ENCODE peak calls at places on chromosomes 16 and 17, in five cellular contexts. D, K, T, U and Q are unnamed samples.

GRCh38 chr16:85514295-85514600 is 98.9 kb upstream of the GSE1 start:
- DNase-seq in D (peak), K (no peak), T (no peak), U (no peak), Q (no peak)

GRCh38 chr17:31172388-31172787 is 77.6 kb downstream of the NF1 start:
- DNase-seq in D (no peak), K (no peak), T (no peak), U (no peak), Q (no peak)

GRCh38 chr17:72977768-72978417 is 114.6 kb downstream of the SLC39A11 start:
- DNase-seq in D (peak), K (no peak), T (no peak), U (peak), Q (no peak)

GRCh38 chr16:31329671-31330552 is 25.1 kb upstream of the ITGAX start:
- DNase-seq in D (no peak), K (no peak), T (no peak), U (no peak), Q (no peak)

GRCh38 chr17:27217631-27218030 is 76.3 kb upstream of the WSB1 start:
- DNase-seq in D (no peak), K (peak), T (no peak), U (no peak), Q (no peak)

GRCh38 chr17:4766705-4767104 is 5.0 kb upstream of the TM4SF5 start:
- DNase-seq in D (no peak), K (no peak), T (no peak), U (no peak), Q (no peak)

GRCh38 chr16:85567101-85567866 is 45.8 kb upstream of the GSE1 start:
- DNase-seq in D (no peak), K (no peak), T (no peak), U (no peak), Q (no peak)

GRCh38 chr17:1511290-1511689 is 5.1 kb downstream of the INPP5K start:
- DNase-seq in D (no peak), K (no peak), T (no peak), U (no peak), Q (no peak)

GRCh38 chr17:63700528-63701441 is 860 bp upstream of the LIMD2 start:
- DNase-seq in D (peak), K (no peak), T (peak), U (peak), Q (no peak)

GRCh38 chr17:8581002-8581658 is 49.4 kb downstream of the MYH10 start:
- DNase-seq in D (no peak), K (no peak), T (no peak), U (no peak), Q (peak)

GRCh38 chr16:60107467-60107866 is 1373.4 kb upstream of the GOT2 start:
- DNase-seq in D (no peak), K (no peak), T (no peak), U (no peak), Q (peak)

GRCh38 chr17:72345083-72345482 is 224.3 kb downstream of the SOX9 start:
- DNase-seq in D (no peak), K (no peak), T (no peak), U (no peak), Q (no peak)

GRCh38 chr16:66344533-66345145 is 21.9 kb upstream of the CDH5 start:
- DNase-seq in D (peak), K (peak), T (no peak), U (peak), Q (peak)

GRCh38 chr17:489758-490329 is 137.2 kb upstream of the RPH3AL start:
- DNase-seq in D (peak), K (no peak), T (peak), U (peak), Q (peak)

GRCh38 chr17:78131172-78132085 is 858 bp downstream of the TMC8 start:
- DNase-seq in D (no peak), K (peak), T (no peak), U (peak), Q (no peak)

GRCh38 chr16:69396187-69397061 is 10.6 kb upstream of the TERF2 start:
- DNase-seq in D (peak), K (peak), T (peak), U (peak), Q (peak)

GRCh38 chr17:14276535-14277250 is 24.2 kb upstream of the HS3ST3B1 start:
- DNase-seq in D (no peak), K (no peak), T (no peak), U (no peak), Q (no peak)

GRCh38 chr17:30299000-30299399 is 7.3 kb upstream of the BLMH start:
- DNase-seq in D (peak), K (no peak), T (no peak), U (peak), Q (no peak)

GRCh38 chr17:77729587-77729986 is 228.9 kb upstream of the TNRC6C start:
- DNase-seq in D (no peak), K (peak), T (no peak), U (no peak), Q (no peak)

GRCh38 chr16:26261621-26262020 is 569.9 kb downstream of the HS3ST4 start:
- DNase-seq in D (no peak), K (no peak), T (no peak), U (no peak), Q (no peak)

GRCh38 chr16:30896203-30896889 is at the start of gene CTF1:
- DNase-seq in D (peak), K (no peak), T (peak), U (peak), Q (peak)

GRCh38 chr16:53091508-53092211 is 36.9 kb downstream of the CHD9 start:
- DNase-seq in D (peak), K (no peak), T (peak), U (peak), Q (peak)

GRCh38 chr17:78557598-78558039 is 19.6 kb downstream of the DNAH17 start:
- DNase-seq in D (peak), K (no peak), T (no peak), U (peak), Q (peak)

GRCh38 chr16:53962041-53962440 is 258.1 kb downstream of the FTO start:
- DNase-seq in D (no peak), K (no peak), T (no peak), U (no peak), Q (no peak)

GRCh38 chr17:55756689-55757088 is 5.8 kb downstream of the PCTP start:
- DNase-seq in D (no peak), K (no peak), T (no peak), U (no peak), Q (no peak)

GRCh38 chr17:38761612-38762011 is 9.1 kb downstream of the PSMB3 start:
- DNase-seq in D (peak), K (no peak), T (no peak), U (peak), Q (peak)

GRCh38 chr16:7304257-7304656 is 28.4 kb upstream of the RBFOX1 start:
- DNase-seq in D (no peak), K (no peak), T (no peak), U (no peak), Q (no peak)

GRCh38 chr16:85422374-85423185 is 190.5 kb upstream of the GSE1 start:
- DNase-seq in D (no peak), K (no peak), T (no peak), U (no peak), Q (no peak)

GRCh38 chr17:73743802-73744201 is 99.6 kb upstream of the SDK2 start:
- DNase-seq in D (no peak), K (no peak), T (no peak), U (no peak), Q (no peak)

GRCh38 chr17:17750881-17751280 is 69.6 kb downstream of the RAI1 start:
- DNase-seq in D (no peak), K (no peak), T (no peak), U (no peak), Q (no peak)

GRCh38 chr16:29745126-29745852 is 501 bp downstream of the C16orf54 start:
- DNase-seq in D (no peak), K (peak), T (no peak), U (no peak), Q (no peak)

GRCh38 chr17:71790791-71791190 is 330.0 kb upstream of the SOX9 start:
- DNase-seq in D (peak), K (no peak), T (no peak), U (peak), Q (peak)

GRCh38 chr16:82755570-82756282 is 129.0 kb downstream of the CDH13 start:
- DNase-seq in D (no peak), K (no peak), T (no peak), U (peak), Q (no peak)

GRCh38 chr16:73016488-73016830 is 31.5 kb downstream of the ZFHX3 start:
- DNase-seq in D (no peak), K (no peak), T (no peak), U (no peak), Q (no peak)

GRCh38 chr16:73014768-73015167 is 33.2 kb downstream of the ZFHX3 start:
- DNase-seq in D (no peak), K (no peak), T (no peak), U (no peak), Q (no peak)

GRCh38 chr16:73017321-73017720 is 30.6 kb downstream of the ZFHX3 start:
- DNase-seq in D (no peak), K (no peak), T (no peak), U (no peak), Q (no peak)

GRCh38 chr16:73013974-73014373 is 34.0 kb downstream of the ZFHX3 start:
- DNase-seq in D (no peak), K (no peak), T (no peak), U (no peak), Q (no peak)

DNA sequence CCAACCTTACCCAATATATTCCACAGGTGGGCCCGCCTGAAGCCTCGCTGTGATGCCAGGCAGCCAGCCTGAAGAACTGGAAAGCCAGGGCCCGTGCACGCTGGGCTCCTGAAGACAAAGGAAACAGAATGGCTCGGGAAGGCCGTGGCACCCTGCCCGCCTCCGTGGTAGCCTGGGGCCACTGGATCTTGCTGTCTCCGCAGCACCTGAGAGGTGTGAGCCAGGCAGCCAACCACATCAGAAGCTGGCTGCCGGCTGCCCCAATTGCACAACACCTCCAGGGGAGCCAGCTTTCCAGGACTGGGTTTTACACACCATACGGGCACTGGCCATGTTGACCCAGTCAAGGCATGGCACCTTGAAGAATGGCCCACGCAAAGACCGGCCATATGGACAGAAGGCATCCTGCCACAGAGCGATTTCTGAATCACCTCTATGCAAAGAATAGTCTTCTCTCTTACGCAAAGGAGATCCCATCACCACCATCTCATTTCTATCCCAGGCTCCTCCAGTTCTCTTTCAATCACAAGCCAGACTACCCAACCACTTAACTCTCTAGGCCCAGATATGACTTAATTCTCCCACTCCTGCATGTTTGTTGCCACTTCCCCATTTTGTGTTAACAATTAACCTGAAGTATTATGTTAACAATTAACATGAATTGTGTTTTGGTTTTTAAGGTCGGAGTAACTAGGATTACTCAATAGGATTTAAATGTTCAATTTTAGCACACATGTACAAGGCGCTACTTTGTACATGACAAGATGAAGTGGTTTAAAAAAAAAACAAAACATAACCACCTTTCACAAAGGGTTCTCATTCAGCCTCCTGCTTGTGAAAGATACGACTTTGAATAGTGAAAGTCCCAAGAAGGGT is 32.1 kb downstream of the ZFHX3 start:
- DNase-seq in D (no peak), K (no peak), T (no peak), U (no peak), Q (peak)
- H3K27ac ChIP-seq in D (no peak), K (no peak), T (no peak), U (no peak), Q (no peak)

GRCh38 chr17:44362964-44363612 is 565 bp downstream of the FAM171A2 start:
- DNase-seq in D (no peak), K (no peak), T (no peak), U (peak), Q (no peak)
- H2AFZ ChIP-seq in D (peak), K (peak), T (peak), U (peak), Q (peak)

DNA sequence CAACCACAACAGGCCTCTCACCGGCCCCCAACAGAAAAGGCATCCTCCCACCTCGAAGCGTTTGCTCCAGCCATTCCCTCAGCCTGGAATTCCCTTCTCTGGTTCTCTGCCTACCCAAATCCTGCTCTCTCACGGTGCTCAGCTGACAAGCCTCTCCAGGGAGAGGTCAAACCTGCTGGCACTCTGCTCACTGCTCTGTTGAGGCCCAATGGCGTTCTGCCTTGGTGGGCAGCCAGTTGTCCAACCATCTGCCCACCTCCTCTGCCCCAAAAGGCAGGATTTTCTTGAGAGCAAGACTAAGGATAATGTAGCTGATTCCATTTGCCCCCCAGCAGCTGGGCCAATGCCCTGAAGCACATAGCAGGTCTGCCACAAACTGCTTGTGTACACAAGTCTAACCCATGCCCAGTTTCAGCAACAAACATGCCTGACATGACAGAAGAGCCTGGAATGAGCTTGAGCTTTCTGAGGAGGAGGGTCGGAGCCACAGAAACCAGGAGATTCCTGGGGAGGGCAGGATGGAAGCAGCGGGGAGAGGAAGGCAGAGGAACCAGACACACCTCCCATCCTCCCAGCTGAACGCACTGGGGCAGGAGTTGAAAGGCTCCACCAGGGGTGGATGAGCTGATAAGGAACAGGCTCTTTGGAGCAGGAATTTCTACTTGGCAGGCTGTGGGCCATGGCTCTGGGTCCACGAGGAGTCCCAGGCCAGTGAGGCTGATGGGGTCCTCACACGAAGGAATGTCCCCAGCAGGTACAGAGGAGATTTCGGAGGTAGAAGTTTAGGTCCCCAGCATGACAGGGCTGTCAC is 23.9 kb downstream of the ARHGAP27 start:
- DNase-seq in D (no peak), K (no peak), T (no peak), U (no peak), Q (no peak)
- H3K27ac ChIP-seq in D (no peak), K (peak), T (no peak), U (no peak), Q (no peak)

GRCh38 chr17:50634915-50635719 is 436 bp downstream of the ABCC3 start:
- DNase-seq in D (no peak), K (no peak), T (no peak), U (peak), Q (no peak)

GRCh38 chr17:50633683-50634082 is 998 bp upstream of the ABCC3 start:
- DNase-seq in D (no peak), K (no peak), T (no peak), U (no peak), Q (no peak)

GRCh38 chr17:50635720-50636144 is 1.1 kb downstream of the ABCC3 start:
- DNase-seq in D (no peak), K (no peak), T (no peak), U (no peak), Q (no peak)

GRCh38 chr17:50632637-50633036 is 2.0 kb upstream of the ABCC3 start:
- DNase-seq in D (no peak), K (no peak), T (no peak), U (no peak), Q (no peak)

DNA sequence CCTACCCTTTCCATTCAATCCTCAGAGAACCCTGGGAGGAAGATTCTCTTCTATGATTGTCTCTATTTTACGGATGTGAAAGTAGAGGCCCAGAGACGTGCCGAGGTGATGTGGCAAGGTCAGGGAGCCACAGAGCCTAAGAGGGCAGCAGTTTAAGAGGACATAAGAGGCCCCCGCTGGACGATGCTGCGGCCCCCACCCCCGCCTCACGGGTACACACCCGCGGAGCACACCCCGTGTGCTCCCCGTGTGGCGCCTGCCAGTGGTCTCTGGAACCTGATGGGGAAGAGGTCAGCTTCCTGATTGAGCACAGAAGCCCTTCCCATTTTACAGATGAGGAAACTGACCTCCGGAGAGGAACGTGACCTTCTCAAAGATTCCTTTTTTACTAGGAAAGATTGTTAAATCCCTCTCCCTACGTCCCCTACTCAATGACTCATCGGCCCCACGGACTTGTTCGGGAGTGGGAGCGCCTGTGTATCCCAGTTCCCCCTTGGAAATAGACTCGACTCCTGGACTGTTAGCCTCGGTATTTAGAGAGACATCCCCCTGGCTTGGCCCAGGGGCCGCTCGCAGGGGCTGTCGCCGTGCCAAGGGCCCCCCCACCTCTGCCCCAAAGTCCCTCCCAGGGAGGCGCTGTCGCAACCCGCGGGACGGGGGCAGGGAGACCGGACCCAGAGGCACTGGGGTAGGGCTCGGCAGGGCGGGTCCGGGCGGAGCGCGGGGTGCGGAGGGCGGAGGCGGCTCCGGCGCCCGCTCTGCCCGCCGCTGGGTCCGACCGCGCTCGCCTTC is at the start of gene ABCC3:
- DNase-seq in D (no peak), K (no peak), T (no peak), U (peak), Q (no peak)
- H2AFZ ChIP-seq in D (peak), K (no peak), T (peak), U (peak), Q (peak)

GRCh38 chr17:16352838-16353701 is at the start of gene CENPV:
- DNase-seq in D (peak), K (no peak), T (peak), U (peak), Q (peak)
- H3K27ac ChIP-seq in D (peak), K (no peak), T (peak), U (no peak), Q (no peak)

GRCh38 chr16:83851473-83851872 is 43.7 kb downstream of the HSBP1 start:
- DNase-seq in D (no peak), K (no peak), T (no peak), U (no peak), Q (no peak)
- H2AFZ ChIP-seq in D (no peak), K (no peak), T (no peak), U (no peak), Q (no peak)

DNA sequence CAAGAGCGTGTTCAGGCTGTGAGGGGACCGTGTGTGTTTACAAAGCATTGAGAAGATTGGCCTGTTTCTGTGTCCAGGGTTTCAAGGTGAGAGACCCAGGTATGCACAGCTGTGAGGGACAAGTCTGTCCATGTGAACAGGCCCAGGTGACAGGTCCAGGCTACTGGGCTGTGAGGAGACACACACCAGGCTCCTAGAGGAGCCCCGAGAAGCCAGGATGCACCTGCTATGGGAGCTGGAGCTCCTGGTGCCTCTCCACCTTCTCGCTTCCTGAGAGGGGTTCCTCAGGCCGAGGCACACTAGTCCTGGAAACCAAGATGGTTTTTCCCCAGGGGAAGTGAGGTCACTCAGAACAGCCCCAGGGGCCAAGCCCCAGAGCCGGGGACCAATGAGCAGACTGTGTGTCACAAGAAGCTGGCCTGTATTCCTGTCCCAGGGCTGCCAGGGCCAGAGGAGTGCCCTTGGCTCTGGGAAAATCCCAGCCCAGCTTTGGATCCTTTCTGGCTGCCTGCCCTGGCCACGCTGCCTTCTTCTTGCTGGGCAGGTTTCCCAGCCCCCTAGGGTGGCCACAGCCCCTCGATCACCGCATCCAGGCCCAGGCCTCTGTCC is 153.4 kb upstream of the PLCG2 start:
- DNase-seq in D (peak), K (no peak), T (no peak), U (peak), Q (peak)
- H3K27ac ChIP-seq in D (no peak), K (no peak), T (no peak), U (peak), Q (peak)